ENCODE peak calls at places on chromosome 14, in six cellular contexts. R is K562, B is HCT116, N is HepG2, K is SK-N-SH, D is H1. E is an unnamed sample.

GRCh38 chr14:61342486-61342885 is 21.1 kb downstream of the PRKCH start:
- DNase-seq in B (no peak), D (no peak), K (no peak), R (no peak), N (no peak), E (no peak)

GRCh38 chr14:93663317-93663716 is 125.0 kb downstream of the PRIMA1 start:
- DNase-seq in B (no peak), K (no peak), R (no peak), D (no peak), N (no peak), E (no peak)

GRCh38 chr14:34372766-34373165 is 89.3 kb downstream of the SPTSSA start:
- DNase-seq in N (peak), K (no peak), D (no peak), B (no peak), R (no peak), E (no peak)

GRCh38 chr14:77086017-77086727 is 11.9 kb upstream of the CIPC start:
- DNase-seq in K (no peak), R (no peak), N (peak), D (no peak), B (no peak), E (peak)

GRCh38 chr14:63286071-63286470 is 32.7 kb downstream of the GPHB5 start:
- DNase-seq in D (no peak), B (no peak), R (no peak), N (no peak), K (no peak), E (no peak)

GRCh38 chr14:75053396-75054289 is 2.4 kb upstream of the MLH3 start:
- DNase-seq in D (no peak), N (no peak), K (peak), R (no peak), B (no peak), E (no peak)

GRCh38 chr14:20998674-20999366 is at the start of gene SLC39A2:
- DNase-seq in D (peak), R (peak), K (no peak), N (no peak), B (peak), E (peak)

GRCh38 chr14:94942601-94943000 is 172.7 kb upstream of the GSC start:
- DNase-seq in D (no peak), R (no peak), K (no peak), N (no peak), B (no peak), E (no peak)

GRCh38 chr14:58733451-58734208 is 95.9 kb downstream of the DACT1 start:
- DNase-seq in K (no peak), B (no peak), R (no peak), N (no peak), D (no peak), E (no peak)

GRCh38 chr14:57617510-57617909 is 123.9 kb upstream of the CCDC198 start:
- DNase-seq in R (no peak), D (no peak), N (no peak), B (no peak), K (no peak), E (no peak)

GRCh38 chr14:32258574-32258973 is 55.5 kb upstream of the RNU6-8 start:
- DNase-seq in B (no peak), K (no peak), R (peak), N (no peak), D (no peak), E (no peak)

GRCh38 chr14:69054030-69054429 is 74.9 kb upstream of the ACTN1 start:
- DNase-seq in B (no peak), D (no peak), R (no peak), N (no peak), K (no peak), E (no peak)

GRCh38 chr14:105700622-105701288 is 174.4 kb downstream of the TMEM121 start:
- DNase-seq in B (no peak), K (no peak), R (no peak), N (no peak), D (no peak), E (no peak)

GRCh38 chr14:36767603-36768281 is 106.1 kb downstream of the PAX9 start:
- DNase-seq in B (no peak), N (no peak), K (no peak), R (peak), D (no peak), E (peak)

GRCh38 chr14:31829256-31829923 is 247.7 kb upstream of the ARHGAP5 start:
- DNase-seq in K (peak), D (no peak), N (no peak), B (no peak), R (peak), E (no peak)

GRCh38 chr14:34981743-34982420 is 910 bp upstream of the SRP54 start:
- DNase-seq in R (peak), D (no peak), K (peak), N (no peak), B (peak), E (no peak)

GRCh38 chr14:60317609-60318008 is 68.6 kb downstream of the PPM1A start:
- DNase-seq in K (no peak), D (no peak), R (no peak), N (no peak), B (no peak), E (no peak)

GRCh38 chr14:104633276-104633861 is 28.8 kb upstream of the TMEM179 start:
- DNase-seq in D (no peak), N (no peak), B (no peak), R (no peak), K (peak), E (no peak)

GRCh38 chr14:80291099-80291498 is 79.8 kb upstream of the DIO2 start:
- DNase-seq in D (no peak), K (no peak), B (no peak), N (no peak), R (no peak), E (no peak)

GRCh38 chr14:24348186-24348585 is 8.4 kb upstream of the RIPK3 start:
- DNase-seq in K (no peak), R (no peak), D (no peak), B (no peak), N (no peak), E (no peak)
- TF ChIP-seq JUND in K (no peak), R (no peak), D (no peak), B (no peak), N (no peak), E (no peak)

GRCh38 chr14:100873083-100873482 is 30.4 kb downstream of the RTL1 start:
- DNase-seq in N (no peak), K (no peak), D (no peak), R (no peak), B (no peak), E (no peak)

GRCh38 chr14:100875861-100876590 is 27.5 kb downstream of the RTL1 start:
- DNase-seq in K (no peak), N (no peak), R (no peak), D (no peak), B (no peak), E (no peak)

GRCh38 chr14:100874411-100875091 is 29.0 kb downstream of the RTL1 start:
- DNase-seq in K (no peak), D (no peak), N (no peak), R (no peak), B (no peak), E (no peak)

GRCh38 chr14:100874051-100874410 is 29.5 kb downstream of the RTL1 start:
- DNase-seq in B (no peak), K (no peak), D (no peak), N (no peak), R (no peak), E (no peak)

GRCh38 chr14:100875126-100875525 is 28.4 kb downstream of the RTL1 start:
- DNase-seq in R (no peak), K (no peak), N (no peak), D (no peak), B (no peak), E (no peak)
- TF ChIP-seq JUND in R (no peak), K (no peak), N (no peak), D (no peak), B (no peak), E (no peak)

GRCh38 chr14:53621986-53622385 is 334.6 kb downstream of the BMP4 start:
- DNase-seq in D (no peak), N (no peak), B (no peak), K (no peak), R (no peak), E (no peak)

GRCh38 chr14:53621433-53621832 is 335.2 kb downstream of the BMP4 start:
- DNase-seq in D (no peak), N (no peak), K (no peak), R (no peak), B (no peak), E (no peak)

GRCh38 chr14:53620325-53620716 is 336.3 kb downstream of the BMP4 start:
- DNase-seq in R (no peak), D (no peak), K (no peak), B (no peak), N (no peak), E (no peak)

GRCh38 chr14:53620890-53621289 is 335.7 kb downstream of the BMP4 start:
- DNase-seq in D (no peak), N (no peak), B (no peak), K (no peak), R (no peak), E (no peak)

DNA sequence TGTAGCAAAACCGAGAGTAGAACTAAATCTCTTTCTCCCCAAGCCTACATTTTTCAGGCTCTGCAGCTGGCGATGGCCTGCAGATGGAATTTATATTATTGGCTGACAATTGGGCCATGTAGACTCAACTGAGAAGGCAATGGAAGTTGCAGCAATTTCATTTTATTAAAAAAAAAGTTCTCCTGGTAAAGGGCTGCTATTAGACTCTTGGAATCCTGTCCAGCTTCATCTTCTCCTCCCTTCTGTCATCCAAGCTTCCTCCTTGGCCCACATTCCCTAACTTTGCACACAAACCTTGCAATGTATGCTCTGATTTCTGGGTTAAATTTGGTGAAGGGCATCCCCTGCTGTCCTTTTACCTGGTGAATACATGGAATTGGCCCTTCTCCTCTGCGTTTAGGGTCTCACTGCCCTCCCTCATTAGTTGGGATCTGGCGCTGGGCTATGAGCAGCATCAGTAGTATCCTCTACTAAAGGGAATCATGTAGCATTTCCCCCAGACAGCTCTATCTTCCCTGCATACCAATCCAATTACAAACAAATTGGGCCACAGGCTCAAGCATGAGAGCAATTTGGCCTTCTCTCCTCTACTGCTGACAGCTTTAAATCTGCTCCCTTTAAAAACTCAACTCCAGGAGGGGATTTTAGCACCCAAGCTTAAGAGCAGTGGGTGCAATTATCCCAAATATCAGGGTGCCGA is 336.9 kb downstream of the BMP4 start:
- DNase-seq in R (no peak), D (no peak), B (no peak), K (no peak), N (no peak), E (no peak)
- TF ChIP-seq JUND in R (no peak), D (no peak), B (no peak), K (no peak), N (no peak), E (no peak)

GRCh38 chr14:103121161-103121845 is 2.0 kb upstream of the TNFAIP2 start:
- DNase-seq in N (no peak), K (no peak), D (no peak), R (no peak), B (no peak), E (no peak)

GRCh38 chr14:103118663-103119404 is 4.4 kb upstream of the TNFAIP2 start:
- DNase-seq in N (no peak), B (no peak), R (peak), K (no peak), D (no peak), E (no peak)

GRCh38 chr14:103115845-103116572 is 7.3 kb upstream of the TNFAIP2 start:
- DNase-seq in R (no peak), N (no peak), D (no peak), B (no peak), K (no peak), E (no peak)

GRCh38 chr14:103116645-103117044 is 6.6 kb upstream of the TNFAIP2 start:
- DNase-seq in D (no peak), R (peak), B (no peak), K (no peak), N (no peak), E (no peak)

DNA sequence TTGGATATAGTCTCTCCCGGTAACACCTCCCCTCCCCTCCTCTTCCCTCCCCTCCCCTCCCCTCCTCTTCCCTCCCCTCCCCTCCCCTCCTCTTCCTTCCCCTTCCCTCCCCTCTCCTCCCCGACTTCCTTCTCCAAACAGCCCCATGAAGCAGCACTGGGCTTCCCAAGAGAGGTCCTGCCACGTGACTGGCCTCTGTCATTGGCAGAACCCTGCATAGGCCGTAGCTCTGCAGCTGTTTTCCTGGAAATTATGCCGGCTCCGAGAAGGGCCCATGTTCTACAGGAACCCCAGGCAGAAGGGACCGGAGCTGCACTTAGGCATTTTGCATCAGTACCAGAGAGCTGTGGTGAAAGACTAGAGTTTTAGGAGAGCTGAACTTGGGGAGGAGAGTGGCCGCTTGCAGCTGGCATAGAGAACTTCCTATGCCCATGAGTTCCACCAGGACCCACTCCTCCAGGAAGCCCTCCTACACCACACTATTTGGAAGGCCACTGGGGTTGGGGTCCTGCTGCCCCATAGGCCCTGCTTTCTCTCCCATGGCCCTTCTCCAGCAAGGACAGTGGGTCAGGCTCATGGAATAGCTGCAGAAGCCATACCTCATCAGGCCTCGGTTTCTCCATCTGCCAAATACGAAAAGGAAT is 5.1 kb upstream of the TNFAIP2 start:
- DNase-seq in K (no peak), B (no peak), R (peak), N (no peak), D (no peak), E (no peak)
- TF ChIP-seq JUND in K (no peak), B (no peak), R (no peak), N (no peak), D (no peak), E (no peak)

DNA sequence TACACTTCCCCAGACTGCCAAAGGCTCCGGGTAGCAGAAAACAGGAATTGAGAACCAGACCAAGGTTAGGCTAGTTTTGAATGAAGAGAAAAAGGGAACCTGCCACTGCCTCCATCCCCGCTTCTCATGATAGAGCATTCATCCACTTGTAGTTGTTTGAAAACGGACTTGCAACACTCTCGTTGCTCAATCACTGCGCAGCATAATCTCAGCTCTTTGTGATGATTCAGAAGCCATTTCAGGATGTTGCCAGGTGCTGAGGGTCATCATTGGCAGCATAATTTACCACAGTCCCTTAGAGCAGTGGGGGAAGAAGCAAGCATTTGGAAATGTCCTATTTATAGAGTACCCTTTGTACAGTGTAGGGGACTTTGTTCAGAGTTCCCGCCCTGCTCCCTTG is 25.6 kb downstream of the KCNK13 start:
- DNase-seq in N (peak), R (no peak), D (no peak), K (no peak), B (no peak), E (no peak)
- TF ChIP-seq JUND in N (no peak), R (no peak), D (no peak), K (no peak), B (no peak), E (no peak)

GRCh38 chr14:28756896-28757570 is 9.6 kb upstream of the FOXG1 start:
- DNase-seq in D (peak), R (peak), K (peak), N (peak), B (no peak), E (peak)
- TF ChIP-seq JUND in D (no peak), R (no peak), K (no peak), N (no peak), B (no peak), E (no peak)

DNA sequence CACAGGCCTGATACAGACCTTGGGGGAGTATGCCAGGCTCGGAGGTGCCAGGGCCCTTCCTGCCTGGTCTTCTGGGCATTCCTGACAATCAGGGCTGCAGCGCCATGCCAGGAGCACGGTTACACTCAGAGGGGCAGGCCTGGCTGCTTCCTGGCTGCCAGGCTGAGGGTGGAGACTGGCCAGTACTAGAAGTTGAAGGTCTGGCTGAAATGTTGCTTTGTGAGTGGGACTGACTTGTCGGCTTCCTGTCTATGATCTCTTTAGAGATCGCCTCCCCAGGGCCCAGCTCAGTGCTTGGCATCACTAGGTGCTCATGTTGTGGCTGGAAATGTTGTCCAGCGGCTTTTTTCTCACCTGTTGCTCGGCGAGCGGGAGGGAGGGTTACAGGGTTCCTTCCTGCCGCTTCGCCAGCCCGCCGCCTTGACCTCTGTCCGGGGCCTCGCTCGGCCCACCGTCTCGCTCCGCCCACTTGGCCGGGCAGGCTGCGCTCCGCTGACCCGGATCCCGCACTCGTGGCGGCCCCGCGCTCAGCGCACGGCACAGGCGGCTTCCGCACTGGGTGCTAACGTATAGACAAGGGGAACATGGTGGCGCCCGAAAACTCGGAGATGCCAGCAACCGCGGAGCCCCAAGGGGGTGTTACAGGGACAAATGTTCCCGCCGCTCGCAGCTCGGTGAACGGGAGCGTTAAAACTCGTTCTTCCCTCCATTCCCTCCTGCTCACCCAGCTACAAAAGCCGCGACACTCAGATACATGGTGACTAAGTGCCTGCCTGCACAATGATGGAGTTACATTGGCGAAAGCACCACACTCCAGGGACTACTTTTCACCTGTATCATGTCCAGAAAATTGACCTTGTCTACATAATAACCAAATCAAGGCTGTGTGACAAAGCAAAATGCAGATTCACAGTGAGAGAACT is 32.7 kb downstream of the PAPLN start:
- DNase-seq in R (no peak), B (no peak), N (no peak), D (no peak), K (peak), E (no peak)
- TF ChIP-seq JUND in R (no peak), B (no peak), N (no peak), D (no peak), K (no peak), E (no peak)

GRCh38 chr14:55373784-55374725 is 37.6 kb downstream of the ATG14 start:
- DNase-seq in N (no peak), K (no peak), D (no peak), B (peak), R (no peak), E (no peak)
- TF ChIP-seq JUND in N (no peak), K (no peak), D (no peak), B (peak), R (no peak), E (no peak)

DNA sequence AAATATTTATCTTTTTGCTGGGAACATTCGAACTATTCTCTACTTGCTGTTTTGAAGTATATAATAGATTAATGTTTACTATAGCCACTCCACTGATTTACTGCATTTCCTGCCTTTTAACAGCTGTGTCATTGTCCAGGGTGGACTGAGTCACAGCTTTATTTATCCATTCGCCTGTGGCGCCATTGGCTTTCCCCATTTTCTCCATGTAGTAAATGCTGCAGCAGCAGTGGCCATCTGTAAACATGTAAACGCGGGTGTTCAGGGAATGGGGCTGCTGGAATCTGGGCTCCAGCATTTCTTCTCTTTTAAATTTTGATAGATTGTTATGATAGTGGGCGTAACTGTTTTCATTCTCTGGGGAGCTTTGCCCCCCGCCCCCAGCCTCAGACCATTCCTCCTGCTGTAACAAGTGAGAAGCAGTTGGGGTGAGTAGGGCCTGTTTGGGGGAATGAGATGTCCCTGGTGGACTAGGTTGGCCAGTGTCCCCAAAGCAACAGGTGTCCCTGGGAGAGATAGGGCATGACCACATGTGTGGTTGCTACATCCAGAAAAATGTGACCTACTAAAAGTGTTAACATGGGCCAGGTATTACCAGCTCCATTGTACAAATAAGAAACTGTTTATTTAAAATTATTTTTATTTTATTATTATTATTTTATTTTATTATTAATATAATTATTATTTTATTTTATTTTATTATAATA is 32.9 kb downstream of the RIN3 start:
- DNase-seq in R (no peak), B (no peak), D (no peak), N (no peak), K (peak), E (no peak)
- TF ChIP-seq JUND in R (no peak), B (no peak), D (no peak), N (no peak), K (no peak), E (no peak)

GRCh38 chr14:22391908-22392307 is 197.1 kb downstream of the DAD1 start:
- DNase-seq in K (peak), N (peak), D (no peak), B (peak), R (peak), E (peak)

GRCh38 chr14:22397338-22397737 is 191.7 kb downstream of the DAD1 start:
- DNase-seq in B (no peak), N (no peak), R (no peak), D (no peak), K (peak), E (no peak)

GRCh38 chr14:22395803-22396202 is 193.2 kb downstream of the DAD1 start:
- DNase-seq in R (no peak), N (no peak), D (peak), K (no peak), B (no peak), E (no peak)

GRCh38 chr14:22393796-22394195 is 195.2 kb downstream of the DAD1 start:
- DNase-seq in N (no peak), K (no peak), B (no peak), D (no peak), R (no peak), E (no peak)

GRCh38 chr14:22394616-22395015 is 194.4 kb downstream of the DAD1 start:
- DNase-seq in N (no peak), B (no peak), K (no peak), R (no peak), D (no peak), E (no peak)
- TF ChIP-seq JUND in N (no peak), B (no peak), K (no peak), R (no peak), D (no peak), E (no peak)